ENCODE peak calls at places on chromosomes 5 and 9, in eight cellular contexts. X is A549, U is GM23338, Y is K562, I is GM12878, J is HCT116, S is SK-N-SH, A is HepG2. G is an unnamed sample. For H3K4me1, the result is how much of the 10 kb centered on the place peaks cover.

GRCh38 chr5:99702565-99702964 is 773.8 kb upstream of the CHD1 start:
- DNase-seq in S (no peak), U (no peak), I (no peak), X (no peak), J (no peak), Y (no peak), A (no peak), G (no peak)

GRCh38 chr9:32820322-32820721 is 37.0 kb downstream of the TMEM215 start:
- DNase-seq in J (no peak), S (no peak), A (no peak), I (no peak), Y (no peak), U (no peak), X (no peak), G (no peak)

GRCh38 chr5:173581408-173582197 is 34.8 kb downstream of the BOD1 start:
- DNase-seq in A (peak), I (no peak), Y (peak), J (peak), S (peak), U (peak), X (peak), G (no peak)

GRCh38 chr5:83097582-83098265 is 20.4 kb downstream of the XRCC4 start:
- DNase-seq in X (no peak), A (no peak), I (no peak), J (no peak), U (no peak), Y (no peak), S (no peak), G (no peak)

GRCh38 chr5:34998058-34998789 is 49.5 kb downstream of the AGXT2 start:
- DNase-seq in I (no peak), U (no peak), Y (no peak), J (no peak), S (no peak), X (peak), A (no peak), G (no peak)

GRCh38 chr9:106420511-106420944 is 442.4 kb upstream of the ZNF462 start:
- DNase-seq in S (no peak), Y (no peak), A (no peak), U (no peak), X (no peak), I (peak), J (no peak), G (no peak)

GRCh38 chr9:131148966-131149677 is 23.7 kb downstream of the NUP214 start:
- DNase-seq in I (no peak), U (peak), Y (peak), X (no peak), A (no peak), J (no peak), S (no peak), G (no peak)

GRCh38 chr5:72036951-72037350 is 70.3 kb upstream of the MAP1B start:
- DNase-seq in A (no peak), U (peak), X (no peak), I (no peak), S (no peak), Y (no peak), J (no peak), G (no peak)

GRCh38 chr9:119369670-119370366 is 583 bp upstream of the BRINP1 start:
- DNase-seq in Y (no peak), X (no peak), I (no peak), S (peak), U (no peak), A (no peak), J (no peak), G (no peak)

GRCh38 chr5:162282191-162282590 is 214.6 kb downstream of the GABRG2 start:
- DNase-seq in X (no peak), Y (no peak), A (no peak), I (no peak), S (no peak), U (no peak), J (no peak), G (no peak)

GRCh38 chr5:135174315-135175096 is 140.5 kb upstream of the PITX1 start:
- DNase-seq in A (no peak), X (peak), S (no peak), J (no peak), U (peak), I (no peak), Y (peak), G (no peak)

DNA sequence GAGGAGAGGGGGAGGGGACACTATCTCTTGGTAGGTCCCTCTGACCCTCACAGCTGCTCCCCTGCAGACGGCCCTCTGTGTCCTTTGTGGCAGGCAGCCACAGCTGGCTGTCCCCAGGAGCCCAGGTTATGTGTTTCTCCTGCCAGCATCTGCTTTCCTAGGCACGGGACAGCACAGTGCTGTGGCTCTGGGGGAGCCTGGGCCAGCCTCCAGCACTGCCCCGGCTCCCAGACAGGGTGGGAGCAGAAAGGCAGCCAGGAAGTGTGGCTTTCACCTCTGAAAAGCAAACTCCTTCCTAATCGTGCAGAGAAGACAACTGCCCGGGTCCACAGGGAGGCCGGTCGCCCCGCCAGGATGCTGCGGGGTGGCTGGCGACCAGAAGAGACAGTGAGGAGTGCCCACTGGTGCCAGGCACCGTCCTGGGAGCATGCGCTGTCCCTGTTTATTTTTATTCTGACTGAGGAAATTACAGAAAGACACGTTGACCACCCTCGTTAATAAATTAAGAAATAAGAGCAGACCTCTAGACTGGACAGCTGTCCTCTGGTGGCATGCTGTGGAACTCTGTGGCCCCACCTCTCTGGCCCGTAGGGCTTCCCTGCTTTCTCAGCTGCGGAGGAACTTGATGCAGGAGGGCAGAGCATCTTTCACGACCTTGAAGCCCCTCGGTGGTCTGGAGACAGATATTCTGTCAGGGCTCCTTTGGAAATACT is 240.3 kb downstream of the FANCC start:
- DNase-seq in S (no peak), Y (no peak), I (no peak), A (no peak), J (no peak), U (no peak), X (no peak), G (no peak)
- H3K4me1 ChIP-seq in S (under half), Y (under half), I (under half), A (under half), J (under half), U (under half), X (half or more), G (under half)

GRCh38 chr9:133857639-133858038 is 119.5 kb upstream of the SARDH start:
- DNase-seq in S (no peak), Y (no peak), X (no peak), A (no peak), J (no peak), U (no peak), I (no peak), G (no peak)

GRCh38 chr9:133861103-133861502 is 123.0 kb upstream of the SARDH start:
- DNase-seq in S (no peak), Y (no peak), U (no peak), X (no peak), I (no peak), J (no peak), A (no peak), G (no peak)

GRCh38 chr9:133856798-133857197 is 118.6 kb upstream of the SARDH start:
- DNase-seq in A (no peak), Y (no peak), J (no peak), U (no peak), I (no peak), S (no peak), X (no peak), G (no peak)

GRCh38 chr9:133855802-133856592 is 117.8 kb upstream of the SARDH start:
- DNase-seq in U (no peak), I (no peak), A (peak), Y (no peak), J (no peak), X (no peak), S (no peak), G (no peak)

DNA sequence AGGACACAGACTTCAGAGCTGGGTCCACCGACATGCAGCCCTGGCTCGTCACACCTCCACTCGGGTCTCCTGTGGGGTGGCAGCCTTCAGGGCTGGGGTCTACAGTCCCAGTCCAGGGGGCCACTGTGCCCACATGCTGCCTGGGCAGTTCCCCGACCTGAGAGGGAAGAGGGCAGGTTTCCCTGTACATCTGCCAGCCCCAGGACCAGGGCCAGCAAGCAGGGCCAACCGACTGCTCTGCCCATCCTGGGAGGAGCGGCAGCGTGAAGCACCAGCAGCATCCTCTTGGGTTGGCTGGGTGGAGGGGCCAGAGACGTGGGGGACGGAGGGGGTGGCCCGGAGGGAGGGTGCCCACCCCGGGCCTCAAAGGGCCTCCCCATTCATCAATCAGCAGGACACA is 120.6 kb upstream of the SARDH start:
- DNase-seq in S (no peak), A (no peak), X (no peak), I (no peak), J (no peak), U (no peak), Y (no peak), G (no peak)
- H3K27ac ChIP-seq in S (no peak), A (no peak), X (no peak), I (no peak), J (no peak), U (no peak), Y (no peak), G (no peak)

GRCh38 chr9:14309403-14309802 is 4.5 kb downstream of the NFIB start:
- DNase-seq in J (no peak), X (peak), A (no peak), Y (no peak), U (no peak), S (peak), I (no peak), G (no peak)
- TF ChIP-seq REST in J (no peak), X (no peak), A (no peak), Y (no peak), U (no peak), S (no peak), I (no peak), G (no peak)

GRCh38 chr9:127543973-127544533 is 68.0 kb upstream of the STXBP1 start:
- DNase-seq in S (no peak), U (no peak), J (no peak), Y (no peak), A (no peak), I (no peak), X (no peak), G (no peak)

GRCh38 chr9:127543221-127543620 is 68.9 kb upstream of the STXBP1 start:
- DNase-seq in J (no peak), S (no peak), Y (no peak), A (no peak), I (no peak), X (no peak), U (no peak), G (no peak)

GRCh38 chr9:127548352-127548878 is 63.7 kb upstream of the STXBP1 start:
- DNase-seq in Y (no peak), J (no peak), U (no peak), X (no peak), S (no peak), A (peak), I (no peak), G (no peak)

GRCh38 chr9:127546125-127546832 is 65.8 kb upstream of the STXBP1 start:
- DNase-seq in X (peak), S (no peak), J (no peak), I (no peak), A (peak), U (no peak), Y (peak), G (no peak)

GRCh38 chr9:127545196-127546124 is 66.6 kb upstream of the STXBP1 start:
- DNase-seq in X (peak), U (no peak), S (no peak), A (peak), J (no peak), Y (peak), I (no peak), G (no peak)
- H3K4me1 ChIP-seq in X (half or more), U (under half), S (under half), A (half or more), J (half or more), Y (under half), I (under half), G (half or more)

GRCh38 chr9:93041108-93041802 is 17.2 kb upstream of the SUSD3 start:
- DNase-seq in Y (peak), X (peak), A (no peak), U (peak), S (no peak), I (no peak), J (peak), G (no peak)
- H3K27ac ChIP-seq in Y (no peak), X (no peak), A (no peak), U (no peak), S (no peak), I (no peak), J (no peak), G (no peak)

DNA sequence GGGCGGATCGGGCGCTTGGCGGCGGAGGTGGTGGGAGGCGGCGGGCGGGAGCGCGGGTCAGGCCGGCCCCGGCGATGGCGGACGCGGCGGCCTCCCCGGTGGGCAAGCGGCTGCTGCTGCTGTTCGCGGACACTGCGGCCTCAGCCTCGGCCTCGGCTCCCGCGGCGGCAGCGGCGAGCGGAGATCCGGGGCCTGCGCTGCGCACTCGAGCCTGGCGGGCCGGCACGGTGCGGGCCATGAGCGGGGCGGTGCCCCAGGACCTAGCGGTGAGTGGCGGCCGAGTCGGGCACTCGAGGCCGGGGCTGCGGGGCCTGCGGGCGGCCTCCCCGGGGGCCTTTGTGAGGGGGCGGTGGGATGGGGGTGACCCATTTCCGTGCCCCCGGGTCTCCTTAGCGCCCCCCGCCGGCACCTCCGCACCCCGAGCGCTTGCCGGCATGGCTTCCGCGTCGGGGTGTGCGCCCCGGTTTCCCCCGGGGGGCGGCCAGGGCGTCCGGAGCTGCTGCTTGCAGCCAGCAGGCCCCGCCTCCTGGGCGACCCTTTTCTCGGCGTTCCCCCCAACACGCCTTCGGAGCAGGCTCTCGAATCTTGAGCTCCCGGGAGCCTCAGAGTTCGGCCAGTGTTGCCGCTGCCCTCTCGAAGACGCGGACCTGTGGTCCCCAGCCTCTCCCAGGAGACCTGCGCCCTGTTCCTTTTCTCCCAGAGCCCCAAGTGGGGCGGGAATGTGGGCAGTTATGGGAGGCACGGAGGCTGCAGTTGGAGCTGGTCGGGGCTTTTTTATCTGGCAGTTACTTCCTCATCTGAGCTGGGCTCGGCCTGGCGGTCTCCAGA is 451 bp downstream of the KDM3B start:
- DNase-seq in Y (peak), I (no peak), X (peak), A (peak), U (peak), S (peak), J (no peak), G (no peak)
- TF ChIP-seq REST in Y (no peak), I (no peak), X (no peak), A (no peak), U (peak), S (no peak), J (no peak), G (no peak)

DNA sequence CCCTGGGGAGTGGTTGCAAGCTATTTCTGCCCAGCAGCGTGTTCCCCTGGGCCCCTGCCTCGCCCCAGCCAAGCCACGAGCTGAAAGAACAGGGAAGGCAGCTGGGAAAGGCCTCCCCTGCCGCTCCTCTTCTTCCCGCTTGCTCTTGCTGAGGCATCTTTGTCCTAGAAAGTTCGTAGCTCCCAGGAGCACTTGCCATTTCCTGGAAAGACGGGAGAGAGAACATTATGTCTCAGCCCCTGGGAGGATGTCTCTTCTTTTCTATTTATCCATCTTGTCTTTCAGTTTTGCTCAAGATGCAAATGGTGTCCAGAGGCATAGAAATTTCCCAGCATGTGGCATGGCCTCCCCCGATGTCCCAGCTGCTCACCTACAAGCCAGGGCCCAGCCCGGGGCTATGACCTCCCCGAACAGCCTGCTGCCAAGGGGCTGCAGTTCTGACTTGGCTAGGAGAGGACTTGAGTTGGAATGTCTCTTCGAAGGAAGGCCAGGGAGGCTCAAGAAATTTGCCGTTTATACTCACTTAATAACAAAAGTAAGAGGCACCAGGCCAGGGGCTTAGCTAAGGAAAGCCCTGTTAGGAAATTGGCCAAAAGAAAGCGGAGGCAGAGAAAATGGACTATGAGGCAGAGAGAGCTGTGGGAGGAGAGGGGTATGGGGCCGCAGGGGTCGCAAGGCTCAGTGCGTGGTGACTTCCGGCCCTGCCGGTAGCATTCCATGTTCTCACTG is 87.3 kb downstream of the LIFR start:
- DNase-seq in I (no peak), J (no peak), S (no peak), Y (no peak), X (no peak), A (no peak), U (no peak), G (no peak)
- H3K4me1 ChIP-seq in I (under half), J (under half), S (under half), Y (under half), X (under half), A (half or more), U (under half), G (under half)

GRCh38 chr9:116547729-116548426 is 139.2 kb upstream of the TRIM32 start:
- DNase-seq in I (no peak), S (no peak), Y (no peak), X (peak), A (no peak), J (no peak), U (peak), G (no peak)

GRCh38 chr9:116550728-116551436 is 136.2 kb upstream of the TRIM32 start:
- DNase-seq in J (no peak), A (no peak), U (peak), X (no peak), S (no peak), Y (no peak), I (no peak), G (no peak)

GRCh38 chr9:116546711-116547581 is 140.2 kb upstream of the TRIM32 start:
- DNase-seq in Y (no peak), J (no peak), U (no peak), X (peak), S (no peak), A (peak), I (no peak), G (no peak)

GRCh38 chr9:116549786-116550660 is 137.1 kb upstream of the TRIM32 start:
- DNase-seq in U (no peak), S (no peak), X (no peak), A (no peak), J (no peak), I (no peak), Y (no peak), G (no peak)

GRCh38 chr9:116549061-116549664 is 137.9 kb upstream of the TRIM32 start:
- DNase-seq in S (no peak), J (peak), X (peak), Y (no peak), U (no peak), I (no peak), A (peak), G (no peak)
- H3K27ac ChIP-seq in S (peak), J (peak), X (peak), Y (no peak), U (no peak), I (no peak), A (peak), G (no peak)

GRCh38 chr5:36398137-36398536 is 96.4 kb upstream of the RANBP3L start:
- DNase-seq in U (peak), I (no peak), J (peak), A (peak), X (peak), S (peak), Y (no peak), G (no peak)
- TF ChIP-seq REST in U (no peak), I (no peak), J (no peak), A (no peak), X (no peak), S (no peak), Y (no peak), G (no peak)

GRCh38 chr5:113376640-113377039 is 58.1 kb downstream of the TSSK1B start:
- DNase-seq in Y (no peak), I (no peak), A (no peak), J (no peak), S (no peak), U (peak), X (no peak), G (no peak)
- H3K4me1 ChIP-seq in Y (under half), I (under half), A (under half), J (under half), S (under half), U (under half), X (under half), G (under half)